ENCODE peak calls at places on chromosomes 6 and 20, in five cellular contexts. E is HFF-Myc, F is PC-3, N is H1, I is epithelial cell of esophagus. J is an unnamed sample.

GRCh38 chr20:33411136-33411690 is 9.9 kb upstream of the CDK5RAP1 start:
- DNase-seq in E (no peak), N (no peak), F (no peak), I (no peak), J (no peak)

GRCh38 chr6:106360410-106360988 is at the start of gene CRYBG1:
- DNase-seq in E (no peak), I (peak), F (peak), N (peak), J (peak)

GRCh38 chr6:22980446-22980845 is 411.1 kb downstream of the HDGFL1 start:
- DNase-seq in F (peak), I (peak), N (no peak), E (no peak), J (peak)

GRCh38 chr20:32536861-32537656 is 48.1 kb downstream of the NOL4L start:
- DNase-seq in N (no peak), I (no peak), E (no peak), F (peak), J (no peak)

GRCh38 chr6:43682724-43683429 is 4.7 kb downstream of the MRPS18A start:
- DNase-seq in N (no peak), F (no peak), E (no peak), I (no peak), J (peak)

GRCh38 chr6:169529931-169530761 is 171.7 kb downstream of the WDR27 start:
- DNase-seq in N (no peak), E (peak), I (no peak), F (peak), J (peak)

GRCh38 chr6:117530467-117531242 is 48.2 kb downstream of the DCBLD1 start:
- DNase-seq in E (no peak), F (no peak), I (no peak), N (no peak), J (no peak)

GRCh38 chr6:90219168-90219985 is 77.3 kb downstream of the BACH2 start:
- DNase-seq in E (peak), F (peak), I (peak), N (no peak), J (peak)

GRCh38 chr20:62736407-62737071 is 27.9 kb downstream of the NTSR1 start:
- DNase-seq in E (no peak), N (no peak), I (no peak), F (no peak), J (no peak)

GRCh38 chr20:23152308-23152892 is 66.3 kb upstream of the CD93 start:
- DNase-seq in N (peak), F (no peak), E (no peak), I (no peak), J (peak)

GRCh38 chr20:64219730-64220129 is 35.8 kb upstream of the PCMTD2 start:
- DNase-seq in F (no peak), N (no peak), I (no peak), E (no peak), J (no peak)

GRCh38 chr6:1176595-1176994 is 135.3 kb upstream of the FOXQ1 start:
- DNase-seq in F (no peak), N (no peak), I (peak), E (no peak), J (no peak)

DNA sequence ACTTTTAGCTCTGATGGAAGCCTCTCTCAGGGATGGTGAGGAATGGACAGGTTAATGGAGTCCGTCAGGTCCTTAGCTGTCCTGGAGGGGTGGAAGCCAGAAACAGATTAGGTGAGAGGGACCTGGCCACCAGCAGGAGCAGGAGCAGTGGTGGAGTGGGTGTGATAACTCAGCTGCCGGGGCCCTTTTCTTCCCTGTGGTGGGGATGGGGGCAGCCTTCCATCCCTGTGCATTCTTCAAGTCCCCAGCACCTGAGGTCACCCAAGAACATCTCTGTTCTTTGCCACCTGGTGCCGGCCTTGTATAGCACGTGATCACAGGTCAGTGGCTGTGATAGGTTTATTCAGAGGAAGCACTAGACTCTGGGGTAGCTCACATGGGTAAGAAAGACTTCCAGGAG is 16.5 kb downstream of the ERGIC3 start:
- DNase-seq in I (no peak), F (no peak), E (no peak), N (no peak), J (no peak)
- TF ChIP-seq CTCF in I (no peak), F (no peak), E (no peak), N (no peak), J (no peak)

DNA sequence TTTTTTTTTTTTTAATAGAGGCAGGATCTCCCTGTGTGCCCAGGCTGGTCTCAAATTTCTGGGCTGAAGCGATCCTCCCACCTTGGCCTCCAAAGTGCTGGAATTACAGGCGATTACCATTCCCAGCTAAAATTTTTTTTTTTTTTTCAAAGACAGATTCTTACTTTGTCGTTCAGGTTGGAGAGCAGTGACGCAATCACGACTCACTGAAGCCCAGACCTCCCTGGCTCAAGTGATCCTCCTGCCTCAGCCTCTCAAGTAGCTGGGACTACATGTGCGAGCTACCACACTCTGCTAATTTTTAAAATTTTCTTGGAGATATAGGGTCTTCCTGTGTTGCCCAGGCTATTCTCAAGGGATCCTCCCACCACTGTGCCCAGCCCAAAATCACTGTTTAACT is 58.0 kb upstream of the MYO6 start:
- DNase-seq in F (peak), I (peak), E (no peak), N (no peak), J (peak)
- H3K4me3 ChIP-seq in F (no peak), I (no peak), E (no peak), N (no peak), J (no peak)

DNA sequence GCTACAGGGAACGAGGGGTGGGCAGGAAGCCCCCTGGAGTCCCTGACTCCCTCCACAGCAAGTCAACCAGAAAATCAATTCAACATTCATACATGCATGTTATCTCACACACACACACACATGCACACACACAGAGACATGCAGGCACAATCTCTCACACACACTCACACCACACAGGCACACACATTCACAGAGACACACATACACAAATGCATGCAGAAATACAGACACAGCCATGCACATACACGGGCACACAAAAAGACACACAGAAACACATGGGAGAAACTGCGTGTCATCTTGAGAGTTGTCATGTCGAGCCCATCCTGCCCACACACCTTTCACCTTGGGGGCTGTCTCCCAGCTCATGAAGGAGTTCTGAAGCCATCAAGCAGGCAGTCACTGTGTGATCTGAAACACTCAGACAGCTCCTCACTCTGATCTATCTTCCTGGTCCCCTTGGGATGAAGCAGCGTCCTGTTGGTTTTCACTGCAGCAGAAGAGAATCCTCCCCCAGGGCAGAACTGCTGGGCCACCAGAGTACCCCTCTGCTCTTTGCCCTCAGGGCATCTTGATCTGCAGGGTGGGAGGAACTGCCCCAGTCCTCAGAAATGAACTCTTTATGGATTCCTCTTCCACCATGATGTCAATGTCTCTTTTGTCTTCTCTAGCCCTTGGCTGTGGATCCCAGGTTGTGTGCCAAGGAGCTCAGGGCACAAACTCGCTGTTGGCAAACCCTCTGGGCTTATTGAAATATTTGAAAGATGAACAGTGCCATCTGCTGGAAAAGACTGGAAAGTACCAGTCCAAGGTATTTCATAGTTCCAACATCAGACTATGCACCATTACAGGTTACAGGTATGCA is 8.8 kb downstream of the RAET1L start:
- DNase-seq in N (peak), E (peak), I (peak), F (peak), J (peak)
- TF ChIP-seq CTCF in N (peak), E (peak), I (peak), F (peak), J (peak)

GRCh38 chr20:573414-574296 is 30.1 kb upstream of the CSNK2A1 start:
- DNase-seq in F (no peak), E (no peak), N (no peak), I (no peak), J (no peak)
- H3K4me3 ChIP-seq in F (no peak), E (no peak), N (no peak), I (no peak), J (no peak)

GRCh38 chr6:137489410-137490371 is 4.5 kb downstream of the OLIG3 start:
- DNase-seq in I (no peak), N (peak), F (no peak), E (no peak), J (no peak)
- TF ChIP-seq CTCF in I (no peak), N (no peak), F (no peak), E (no peak), J (no peak)

DNA sequence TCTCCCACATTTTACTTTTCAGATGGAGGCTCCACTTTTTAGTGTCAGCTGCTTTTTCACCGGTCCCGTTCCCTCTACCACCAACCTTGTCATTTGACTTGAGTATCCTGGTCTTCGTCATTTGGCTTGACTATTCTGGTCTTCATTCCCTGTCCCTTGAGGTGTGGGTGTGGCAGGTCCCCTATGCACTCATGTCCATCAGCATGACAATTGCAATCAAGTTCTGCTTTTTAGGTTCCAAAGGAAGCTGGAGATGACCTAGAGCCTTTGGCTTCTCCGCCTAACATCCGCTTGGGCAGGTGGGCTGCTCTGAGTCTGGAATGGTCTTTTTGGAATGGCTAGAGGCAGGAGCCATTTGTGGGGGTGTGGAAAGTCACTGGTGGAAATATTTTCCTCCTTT is 99.8 kb upstream of the MLN start:
- DNase-seq in E (no peak), N (no peak), I (no peak), F (no peak), J (no peak)
- H3K4me3 ChIP-seq in E (no peak), N (no peak), I (no peak), F (no peak), J (no peak)

DNA sequence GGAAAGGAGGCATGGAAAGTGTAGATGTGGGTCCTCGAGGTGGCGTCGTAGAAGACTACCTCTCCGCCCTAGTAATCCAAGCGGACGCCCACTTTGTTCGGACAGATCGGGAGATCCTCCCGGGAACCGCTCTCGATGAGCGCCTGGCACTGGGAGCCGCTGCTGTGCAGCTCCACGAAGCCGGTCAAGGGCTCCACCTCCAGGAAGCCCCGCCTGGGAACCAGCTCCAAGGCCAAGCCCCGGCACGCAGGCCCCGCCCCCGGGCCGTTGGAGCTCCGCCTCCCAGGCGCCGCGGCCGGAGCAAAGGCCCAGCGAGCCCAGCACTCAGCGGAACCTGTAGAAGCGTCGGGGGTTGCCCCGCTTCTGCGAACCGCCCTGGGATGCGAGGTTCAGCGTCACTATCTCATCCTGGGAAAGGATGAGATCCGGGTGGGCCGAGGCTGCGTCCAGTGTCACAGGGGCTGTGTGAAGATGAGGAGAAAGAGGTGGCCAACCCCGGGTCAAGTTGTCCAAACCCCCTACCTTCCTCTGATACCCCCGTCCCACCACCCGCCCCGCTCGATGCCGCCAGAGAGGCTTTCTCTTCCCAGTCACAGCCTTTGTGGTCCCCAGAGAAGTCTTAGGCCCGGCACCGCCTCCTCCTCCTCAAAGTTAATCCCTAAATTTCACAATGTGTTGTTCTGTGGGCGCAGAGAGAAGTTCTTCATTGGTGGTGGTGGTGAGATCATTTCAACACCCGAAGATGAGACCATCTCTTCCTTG is 10.8 kb downstream of the TRIM31 start:
- DNase-seq in I (peak), N (peak), E (peak), F (peak), J (peak)
- TF ChIP-seq CTCF in I (peak), N (no peak), E (no peak), F (peak), J (no peak)

GRCh38 chr6:143301204-143301603 is 149.3 kb downstream of the ADAT2 start:
- DNase-seq in E (no peak), N (no peak), F (no peak), I (no peak), J (no peak)

GRCh38 chr6:143294265-143294664 is 156.2 kb downstream of the ADAT2 start:
- DNase-seq in F (no peak), N (no peak), E (no peak), I (no peak), J (no peak)

GRCh38 chr6:143299253-143300166 is 151.0 kb downstream of the ADAT2 start:
- DNase-seq in F (peak), E (no peak), I (no peak), N (no peak), J (no peak)

GRCh38 chr6:143293526-143293925 is 157.0 kb downstream of the ADAT2 start:
- DNase-seq in E (no peak), F (no peak), N (no peak), I (no peak), J (peak)

GRCh38 chr6:143295904-143296303 is 154.6 kb downstream of the ADAT2 start:
- DNase-seq in E (no peak), I (no peak), F (no peak), N (no peak), J (no peak)
- H3K4me3 ChIP-seq in E (no peak), I (no peak), F (no peak), N (no peak), J (no peak)

DNA sequence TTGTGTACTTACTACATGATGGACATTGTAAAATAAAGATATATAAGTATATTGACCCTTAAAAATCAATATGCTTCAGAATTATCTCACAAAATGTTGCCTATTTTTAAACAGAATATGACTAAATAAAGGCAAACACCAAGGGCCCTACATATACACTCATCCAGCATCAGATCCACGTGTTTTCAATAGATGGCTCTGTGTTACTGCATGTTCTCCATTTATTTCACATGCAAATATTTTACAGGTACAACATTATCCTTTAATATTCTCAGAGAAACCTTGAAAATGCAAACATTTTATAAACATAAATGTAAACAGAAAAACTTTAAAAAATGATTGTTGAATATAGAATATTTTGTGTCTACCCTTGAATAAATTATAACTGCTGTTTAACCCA is 2.9 kb upstream of the KHDRBS2 start:
- DNase-seq in N (no peak), I (no peak), E (no peak), F (no peak), J (no peak)
- TF ChIP-seq CTCF in N (no peak), I (no peak), E (no peak), F (no peak), J (no peak)

DNA sequence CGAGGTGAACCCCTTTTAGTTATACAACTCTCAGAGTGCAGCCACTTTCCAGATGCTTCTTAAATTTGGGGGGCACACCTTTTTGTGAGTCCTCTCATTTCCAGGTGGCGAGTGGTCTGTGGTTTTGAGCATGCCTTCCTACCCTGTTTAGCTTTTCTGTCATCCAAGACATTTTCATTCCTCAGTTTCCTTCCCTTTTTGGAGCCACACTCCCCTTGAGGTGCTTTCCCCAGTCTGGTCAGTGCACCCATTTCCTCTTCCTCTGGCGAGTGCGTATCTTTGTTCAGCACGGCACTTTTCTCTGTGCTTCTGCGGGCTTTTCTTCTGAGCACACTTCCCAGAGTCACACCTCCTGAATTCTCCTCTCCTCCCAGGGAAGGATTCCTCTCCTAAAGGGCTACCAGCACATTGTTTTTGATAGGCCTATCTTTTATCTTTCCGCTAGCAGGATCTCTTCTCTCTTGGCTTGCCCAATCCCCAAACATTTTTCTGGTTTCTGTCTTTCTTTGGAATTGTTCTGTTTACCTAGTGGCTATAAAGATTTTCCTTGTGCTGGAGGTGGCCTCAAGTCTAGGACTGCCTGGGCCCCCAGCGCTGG is 1.4 kb downstream of the PHF20 start:
- DNase-seq in F (peak), I (peak), E (no peak), N (no peak), J (peak)
- H3K4me3 ChIP-seq in F (peak), I (peak), E (peak), N (peak), J (peak)